ENCODE peak calls at places on chromosomes 5 and 9, in eight cellular contexts. One of them, this sample, is unnamed.

GRCh38 chr5:168214071-168214470 is 77.4 kb upstream of the WWC1 start:
- DNase-seq in aorta: no peak
- DNase-seq in neural progenitor cell: no peak
- DNase-seq in psoas muscle: no peak
- DNase-seq in GM23338: no peak
- DNase-seq in IMR-90: no peak
- DNase-seq in HepG2: no peak
- DNase-seq in CD8-positive, alpha-beta memory T cell: no peak
- DNase-seq in this sample: no peak

GRCh38 chr5:136066705-136067271 is 38.0 kb downstream of the TGFBI start:
- DNase-seq in aorta: no peak
- DNase-seq in neural progenitor cell: no peak
- DNase-seq in psoas muscle: peak; percentile 33
- DNase-seq in GM23338: peak; percentile 21
- DNase-seq in IMR-90: peak; percentile 77
- DNase-seq in HepG2: peak; percentile 73
- DNase-seq in CD8-positive, alpha-beta memory T cell: no peak
- DNase-seq in this sample: peak; percentile 59

GRCh38 chr9:113511047-113511521 is 47.6 kb downstream of the RGS3 start:
- DNase-seq in aorta: peak; percentile 69
- DNase-seq in neural progenitor cell: no peak
- DNase-seq in psoas muscle: no peak
- DNase-seq in GM23338: no peak
- DNase-seq in IMR-90: no peak
- DNase-seq in HepG2: no peak
- DNase-seq in CD8-positive, alpha-beta memory T cell: no peak
- DNase-seq in this sample: no peak

GRCh38 chr5:107580902-107581823 is 89.6 kb downstream of the EFNA5 start:
- DNase-seq in aorta: no peak
- DNase-seq in neural progenitor cell: no peak
- DNase-seq in psoas muscle: no peak
- DNase-seq in GM23338: no peak
- DNase-seq in IMR-90: no peak
- DNase-seq in HepG2: no peak
- DNase-seq in CD8-positive, alpha-beta memory T cell: no peak
- DNase-seq in this sample: no peak

GRCh38 chr5:137167187-137167586 is 331.9 kb downstream of the SPOCK1 start:
- DNase-seq in aorta: no peak
- DNase-seq in neural progenitor cell: no peak
- DNase-seq in psoas muscle: no peak
- DNase-seq in GM23338: no peak
- DNase-seq in IMR-90: no peak
- DNase-seq in HepG2: no peak
- DNase-seq in CD8-positive, alpha-beta memory T cell: no peak
- DNase-seq in this sample: no peak

GRCh38 chr5:175803736-175804480 is 67.5 kb upstream of the CPLX2 start:
- DNase-seq in aorta: no peak
- DNase-seq in neural progenitor cell: no peak
- DNase-seq in psoas muscle: no peak
- DNase-seq in GM23338: no peak
- DNase-seq in IMR-90: no peak
- DNase-seq in HepG2: no peak
- DNase-seq in CD8-positive, alpha-beta memory T cell: no peak
- DNase-seq in this sample: no peak

GRCh38 chr5:59117320-59117719 is 534.4 kb downstream of the RAB3C start:
- DNase-seq in aorta: no peak
- DNase-seq in neural progenitor cell: no peak
- DNase-seq in psoas muscle: no peak
- DNase-seq in GM23338: no peak
- DNase-seq in IMR-90: no peak
- DNase-seq in HepG2: no peak
- DNase-seq in CD8-positive, alpha-beta memory T cell: no peak
- DNase-seq in this sample: no peak

GRCh38 chr9:109010676-109011655 is 2.3 kb downstream of the CTNNAL1 start:
- DNase-seq in aorta: no peak
- DNase-seq in neural progenitor cell: no peak
- DNase-seq in psoas muscle: no peak
- DNase-seq in GM23338: no peak
- DNase-seq in IMR-90: peak; percentile 93
- DNase-seq in HepG2: peak; percentile 60
- DNase-seq in CD8-positive, alpha-beta memory T cell: peak; percentile 7
- DNase-seq in this sample: no peak

GRCh38 chr5:171640396-171640981 is 145.1 kb upstream of the SMIM23 start:
- DNase-seq in aorta: no peak
- DNase-seq in neural progenitor cell: no peak
- DNase-seq in psoas muscle: no peak
- DNase-seq in GM23338: no peak
- DNase-seq in IMR-90: peak; percentile 22
- DNase-seq in HepG2: no peak
- DNase-seq in CD8-positive, alpha-beta memory T cell: no peak
- DNase-seq in this sample: no peak

GRCh38 chr5:125125031-125125823 is 378.8 kb upstream of the ZNF608 start:
- DNase-seq in aorta: no peak
- DNase-seq in neural progenitor cell: no peak
- DNase-seq in psoas muscle: no peak
- DNase-seq in GM23338: no peak
- DNase-seq in IMR-90: peak; percentile 9
- DNase-seq in HepG2: no peak
- DNase-seq in CD8-positive, alpha-beta memory T cell: no peak
- DNase-seq in this sample: no peak

GRCh38 chr9:71822455-71822854 is 54.1 kb upstream of the CEMIP2 start:
- DNase-seq in aorta: no peak
- DNase-seq in neural progenitor cell: no peak
- DNase-seq in psoas muscle: no peak
- DNase-seq in GM23338: no peak
- DNase-seq in IMR-90: no peak
- DNase-seq in HepG2: no peak
- DNase-seq in CD8-positive, alpha-beta memory T cell: no peak
- DNase-seq in this sample: no peak

DNA sequence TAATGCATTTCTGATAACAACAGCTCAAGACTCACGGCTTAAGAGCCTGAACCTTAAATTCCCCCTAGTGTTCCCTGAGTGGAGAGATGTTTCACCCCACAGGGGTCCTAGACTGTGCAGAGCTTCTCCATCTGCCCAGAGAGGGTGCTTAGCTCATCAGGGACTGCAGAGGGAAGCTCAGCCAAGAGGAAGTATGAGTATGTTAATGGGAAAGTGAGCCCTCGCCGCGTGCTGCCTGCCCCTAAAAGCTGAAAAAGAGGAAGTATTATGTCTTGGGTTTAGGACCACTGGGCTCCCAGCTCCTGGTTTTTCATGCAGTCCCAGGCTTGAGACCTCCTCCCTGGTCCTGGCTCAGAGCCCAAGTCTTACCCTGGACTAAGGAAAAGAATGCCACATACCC is 115.3 kb upstream of the DAP start:
- DNase-seq in aorta: peak; percentile 73
- DNase-seq in neural progenitor cell: no peak
- DNase-seq in psoas muscle: no peak
- DNase-seq in GM23338: no peak
- DNase-seq in IMR-90: no peak
- DNase-seq in HepG2: no peak
- DNase-seq in CD8-positive, alpha-beta memory T cell: no peak
- DNase-seq in this sample: no peak
- H3K4me3 ChIP-seq in aorta: no peak overlapping the region
- H3K4me3 ChIP-seq in neural progenitor cell: no peak overlapping the region
- H3K4me3 ChIP-seq in psoas muscle: no peak overlapping the region
- H3K4me3 ChIP-seq in GM23338: no peak overlapping the region
- H3K4me3 ChIP-seq in IMR-90: no peak overlapping the region
- H3K4me3 ChIP-seq in HepG2: no peak overlapping the region
- H3K4me3 ChIP-seq in CD8-positive, alpha-beta memory T cell: no peak overlapping the region
- H3K4me3 ChIP-seq in this sample: no peak overlapping the region

GRCh38 chr5:138542120-138542955 is 698 bp downstream of the ETF1 start:
- DNase-seq in aorta: no peak
- DNase-seq in neural progenitor cell: peak; percentile 4
- DNase-seq in psoas muscle: no peak
- DNase-seq in GM23338: no peak
- DNase-seq in IMR-90: peak; percentile 11
- DNase-seq in HepG2: no peak
- DNase-seq in CD8-positive, alpha-beta memory T cell: peak; percentile 9
- DNase-seq in this sample: no peak

GRCh38 chr5:138543730-138544104 is 681 bp upstream of the ETF1 start:
- DNase-seq in aorta: no peak
- DNase-seq in neural progenitor cell: no peak
- DNase-seq in psoas muscle: no peak
- DNase-seq in GM23338: no peak
- DNase-seq in IMR-90: no peak
- DNase-seq in HepG2: no peak
- DNase-seq in CD8-positive, alpha-beta memory T cell: peak; percentile 65
- DNase-seq in this sample: no peak

GRCh38 chr5:138542956-138543729 is at the start of gene ETF1:
- DNase-seq in aorta: peak; percentile 100
- DNase-seq in neural progenitor cell: peak; percentile 100
- DNase-seq in psoas muscle: peak; percentile 100
- DNase-seq in GM23338: peak; percentile 99
- DNase-seq in IMR-90: peak; percentile 99
- DNase-seq in HepG2: peak; percentile 98
- DNase-seq in CD8-positive, alpha-beta memory T cell: peak; percentile 99
- DNase-seq in this sample: peak; percentile 100

GRCh38 chr5:138539791-138540190 is 3.2 kb downstream of the ETF1 start:
- DNase-seq in aorta: no peak
- DNase-seq in neural progenitor cell: no peak
- DNase-seq in psoas muscle: no peak
- DNase-seq in GM23338: no peak
- DNase-seq in IMR-90: no peak
- DNase-seq in HepG2: no peak
- DNase-seq in CD8-positive, alpha-beta memory T cell: no peak
- DNase-seq in this sample: no peak

GRCh38 chr5:138541511-138541910 is 1.5 kb downstream of the ETF1 start:
- DNase-seq in aorta: no peak
- DNase-seq in neural progenitor cell: no peak
- DNase-seq in psoas muscle: no peak
- DNase-seq in GM23338: no peak
- DNase-seq in IMR-90: no peak
- DNase-seq in HepG2: no peak
- DNase-seq in CD8-positive, alpha-beta memory T cell: no peak
- DNase-seq in this sample: no peak
- H3K27ac ChIP-seq in aorta: no peak overlapping the region
- H3K27ac ChIP-seq in neural progenitor cell: no peak overlapping the region
- H3K27ac ChIP-seq in psoas muscle: peak overlapping the region; percentile 99
- H3K27ac ChIP-seq in GM23338: peak overlapping the region; percentile 93
- H3K27ac ChIP-seq in IMR-90: no peak overlapping the region
- H3K27ac ChIP-seq in HepG2: peak overlapping the region; percentile 89
- H3K27ac ChIP-seq in CD8-positive, alpha-beta memory T cell: peak overlapping the region; percentile 99
- H3K27ac ChIP-seq in this sample: peak overlapping the region; percentile 100

GRCh38 chr5:154479160-154479943 is 1.3 kb upstream of the HAND1 start:
- DNase-seq in aorta: no peak
- DNase-seq in neural progenitor cell: peak; percentile 48
- DNase-seq in psoas muscle: no peak
- DNase-seq in GM23338: peak; percentile 81
- DNase-seq in IMR-90: no peak
- DNase-seq in HepG2: no peak
- DNase-seq in CD8-positive, alpha-beta memory T cell: no peak
- DNase-seq in this sample: no peak

GRCh38 chr5:154478224-154478565 is at the start of gene HAND1:
- DNase-seq in aorta: no peak
- DNase-seq in neural progenitor cell: peak; percentile 92
- DNase-seq in psoas muscle: peak; percentile 40
- DNase-seq in GM23338: peak; percentile 96
- DNase-seq in IMR-90: no peak
- DNase-seq in HepG2: peak; percentile 25
- DNase-seq in CD8-positive, alpha-beta memory T cell: no peak
- DNase-seq in this sample: no peak

GRCh38 chr5:154478752-154479159 is 729 bp upstream of the HAND1 start:
- DNase-seq in aorta: no peak
- DNase-seq in neural progenitor cell: peak; percentile 41
- DNase-seq in psoas muscle: no peak
- DNase-seq in GM23338: peak; percentile 73
- DNase-seq in IMR-90: no peak
- DNase-seq in HepG2: no peak
- DNase-seq in CD8-positive, alpha-beta memory T cell: no peak
- DNase-seq in this sample: no peak

GRCh38 chr5:154476343-154477213 is 1.4 kb downstream of the HAND1 start:
- DNase-seq in aorta: no peak
- DNase-seq in neural progenitor cell: peak; percentile 66
- DNase-seq in psoas muscle: no peak
- DNase-seq in GM23338: peak; percentile 89
- DNase-seq in IMR-90: no peak
- DNase-seq in HepG2: no peak
- DNase-seq in CD8-positive, alpha-beta memory T cell: no peak
- DNase-seq in this sample: no peak

GRCh38 chr5:154477382-154478223 is 424 bp downstream of the HAND1 start:
- DNase-seq in aorta: peak; percentile 55
- DNase-seq in neural progenitor cell: peak; percentile 77
- DNase-seq in psoas muscle: no peak
- DNase-seq in GM23338: peak; percentile 64
- DNase-seq in IMR-90: peak; percentile 1
- DNase-seq in HepG2: no peak
- DNase-seq in CD8-positive, alpha-beta memory T cell: no peak
- DNase-seq in this sample: no peak
- H3K4me3 ChIP-seq in aorta: peak overlapping the region; percentile 11
- H3K4me3 ChIP-seq in neural progenitor cell: peak overlapping the region; percentile 44
- H3K4me3 ChIP-seq in psoas muscle: peak overlapping the region; percentile 61
- H3K4me3 ChIP-seq in GM23338: peak overlapping the region; percentile 63
- H3K4me3 ChIP-seq in IMR-90: no peak overlapping the region
- H3K4me3 ChIP-seq in HepG2: no peak overlapping the region
- H3K4me3 ChIP-seq in CD8-positive, alpha-beta memory T cell: peak overlapping the region; percentile 14
- H3K4me3 ChIP-seq in this sample: peak overlapping the region; percentile 31

GRCh38 chr9:121658591-121658990 is 7.2 kb downstream of the DAB2IP start:
- DNase-seq in aorta: no peak
- DNase-seq in neural progenitor cell: no peak
- DNase-seq in psoas muscle: no peak
- DNase-seq in GM23338: no peak
- DNase-seq in IMR-90: no peak
- DNase-seq in HepG2: no peak
- DNase-seq in CD8-positive, alpha-beta memory T cell: no peak
- DNase-seq in this sample: no peak

GRCh38 chr9:121655231-121655755 is 3.9 kb downstream of the DAB2IP start:
- DNase-seq in aorta: no peak
- DNase-seq in neural progenitor cell: no peak
- DNase-seq in psoas muscle: no peak
- DNase-seq in GM23338: no peak
- DNase-seq in IMR-90: no peak
- DNase-seq in HepG2: no peak
- DNase-seq in CD8-positive, alpha-beta memory T cell: no peak
- DNase-seq in this sample: no peak

GRCh38 chr9:121654497-121655140 is 3.2 kb downstream of the DAB2IP start:
- DNase-seq in aorta: no peak
- DNase-seq in neural progenitor cell: no peak
- DNase-seq in psoas muscle: no peak
- DNase-seq in GM23338: no peak
- DNase-seq in IMR-90: no peak
- DNase-seq in HepG2: no peak
- DNase-seq in CD8-positive, alpha-beta memory T cell: no peak
- DNase-seq in this sample: no peak

GRCh38 chr9:121658166-121658565 is 6.7 kb downstream of the DAB2IP start:
- DNase-seq in aorta: no peak
- DNase-seq in neural progenitor cell: no peak
- DNase-seq in psoas muscle: no peak
- DNase-seq in GM23338: no peak
- DNase-seq in IMR-90: no peak
- DNase-seq in HepG2: no peak
- DNase-seq in CD8-positive, alpha-beta memory T cell: no peak
- DNase-seq in this sample: no peak

DNA sequence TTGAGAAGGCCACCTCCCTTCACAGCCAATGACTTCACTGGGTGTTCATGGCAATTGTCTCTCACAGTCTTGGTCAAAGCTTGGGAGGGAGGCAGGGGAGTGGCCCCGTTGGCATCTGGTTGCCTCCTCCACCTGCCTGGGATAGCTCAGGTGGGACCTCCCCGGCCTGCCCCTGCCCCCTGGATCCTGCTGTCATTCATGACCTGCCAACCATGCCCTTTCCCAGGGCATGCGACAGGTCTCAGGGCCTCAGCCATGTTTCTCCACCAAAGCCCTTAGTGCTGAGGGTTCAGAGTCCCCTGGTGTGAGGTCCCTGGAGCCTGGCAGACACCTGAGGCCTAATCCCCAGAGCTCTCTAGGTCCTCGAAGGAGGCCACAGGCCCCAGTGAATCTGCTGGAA is 5.5 kb downstream of the DAB2IP start:
- DNase-seq in aorta: no peak
- DNase-seq in neural progenitor cell: no peak
- DNase-seq in psoas muscle: no peak
- DNase-seq in GM23338: no peak
- DNase-seq in IMR-90: no peak
- DNase-seq in HepG2: no peak
- DNase-seq in CD8-positive, alpha-beta memory T cell: no peak
- DNase-seq in this sample: no peak
- H3K27ac ChIP-seq in aorta: no peak overlapping the region
- H3K27ac ChIP-seq in neural progenitor cell: no peak overlapping the region
- H3K27ac ChIP-seq in psoas muscle: peak overlapping the region; percentile 67
- H3K27ac ChIP-seq in GM23338: no peak overlapping the region
- H3K27ac ChIP-seq in IMR-90: no peak overlapping the region
- H3K27ac ChIP-seq in HepG2: no peak overlapping the region
- H3K27ac ChIP-seq in CD8-positive, alpha-beta memory T cell: no peak overlapping the region
- H3K27ac ChIP-seq in this sample: peak overlapping the region; percentile 80